ENCODE peak calls at places on chromosome 1, in six cellular contexts. I, J, W, G, U and F are unnamed samples.

GRCh38 chr1:230153655-230154296 is 86.7 kb downstream of the GALNT2 start:
- DNase-seq in W (no peak), U (peak), G (no peak), I (no peak), J (no peak), F (no peak)

GRCh38 chr1:232627645-232628334 is 2.1 kb downstream of the SIPA1L2 start:
- DNase-seq in I (peak), U (peak), J (no peak), W (peak), G (no peak), F (no peak)

GRCh38 chr1:246455487-246455886 is 51.6 kb downstream of the SMYD3 start:
- DNase-seq in W (no peak), I (no peak), J (no peak), G (no peak), U (no peak), F (no peak)

GRCh38 chr1:36708587-36708986 is 225.9 kb upstream of the CSF3R start:
- DNase-seq in U (no peak), J (no peak), G (no peak), I (no peak), W (no peak), F (no peak)

GRCh38 chr1:184379111-184379752 is 7.6 kb upstream of the C1orf21 start:
- DNase-seq in J (no peak), W (no peak), U (no peak), G (no peak), I (no peak), F (no peak)

GRCh38 chr1:166676981-166677380 is 162.3 kb upstream of the POGK start:
- DNase-seq in J (no peak), U (no peak), G (no peak), W (no peak), I (no peak), F (no peak)

GRCh38 chr1:10186453-10187319 is 23.7 kb upstream of the KIF1B start:
- DNase-seq in W (no peak), J (no peak), I (no peak), G (no peak), U (no peak), F (no peak)

GRCh38 chr1:155226188-155226909 is 17.9 kb downstream of the MTX1 start:
- DNase-seq in J (peak), G (peak), I (peak), U (peak), W (peak), F (no peak)

GRCh38 chr1:53627031-53627430 is 111.9 kb downstream of the GLIS1 start:
- DNase-seq in I (no peak), U (no peak), J (no peak), W (no peak), G (no peak), F (no peak)

GRCh38 chr1:16015960-16016901 is 1.6 kb downstream of the HSPB7 start:
- DNase-seq in G (no peak), W (no peak), J (no peak), U (no peak), I (no peak), F (no peak)

GRCh38 chr1:31795801-31796621 is 19.8 kb downstream of the SPOCD1 start:
- DNase-seq in G (no peak), U (peak), W (no peak), J (no peak), I (peak), F (peak)

GRCh38 chr1:65434255-65434654 is 13.8 kb downstream of the LEPR start:
- DNase-seq in I (no peak), G (no peak), J (no peak), W (no peak), U (no peak), F (no peak)

GRCh38 chr1:45820797-45821196 is 17.4 kb downstream of the MAST2 start:
- DNase-seq in U (peak), W (no peak), I (no peak), J (no peak), G (no peak), F (no peak)

GRCh38 chr1:55506686-55507577 is 291.8 kb upstream of the USP24 start:
- DNase-seq in U (peak), I (no peak), J (no peak), G (no peak), W (peak), F (no peak)

GRCh38 chr1:156813750-156814570 is 2.7 kb downstream of the SH2D2A start:
- DNase-seq in G (peak), U (peak), I (peak), W (peak), J (peak), F (peak)

GRCh38 chr1:25917996-25918395 is 11.8 kb upstream of the STMN1 start:
- DNase-seq in I (no peak), G (no peak), J (no peak), U (peak), W (no peak), F (no peak)

GRCh38 chr1:199550384-199551067 is 477.0 kb upstream of the NR5A2 start:
- DNase-seq in U (peak), G (no peak), I (no peak), J (no peak), W (no peak), F (no peak)

GRCh38 chr1:207959141-207959825 is 48.4 kb upstream of the CD34 start:
- DNase-seq in I (no peak), W (peak), G (no peak), J (no peak), U (peak), F (peak)

GRCh38 chr1:215082532-215083407 is at the start of gene KCNK2:
- DNase-seq in J (no peak), G (no peak), W (peak), U (peak), I (no peak), F (no peak)

GRCh38 chr1:219781491-219781890 is 146.9 kb downstream of the SLC30A10 start:
- DNase-seq in G (no peak), I (no peak), J (no peak), W (no peak), U (no peak), F (no peak)

GRCh38 chr1:18238190-18238589 is 130.6 kb downstream of the IGSF21 start:
- DNase-seq in U (no peak), I (no peak), G (no peak), J (no peak), W (no peak), F (no peak)

GRCh38 chr1:70256664-70257063 is 35.5 kb downstream of the SRSF11 start:
- DNase-seq in G (no peak), J (no peak), W (no peak), I (no peak), U (no peak), F (no peak)

GRCh38 chr1:230465701-230466100 is 39.6 kb upstream of the PGBD5 start:
- DNase-seq in J (no peak), U (no peak), W (no peak), G (no peak), I (no peak), F (no peak)